ENCODE peak calls at places on chromosomes 3 and 15, in five cellular contexts. J is OCI-LY7, K is heart left ventricle, N is fibroblast of pulmonary artery, Z is AG09309. P is an unnamed sample.

GRCh38 chr3:100268156-100268555 is 7.4 kb downstream of the TBC1D23 start:
- DNase-seq in J (no peak), K (no peak), N (no peak), Z (no peak), P (no peak)

GRCh38 chr3:99246010-99246654 is 344.6 kb upstream of the DCBLD2 start:
- DNase-seq in J (no peak), K (no peak), N (peak), Z (no peak), P (peak)

GRCh38 chr3:143286392-143287010 is 166.9 kb downstream of the CHST2 start:
- DNase-seq in J (no peak), K (no peak), N (no peak), Z (no peak), P (no peak)

GRCh38 chr15:35379972-35380371 is 166.0 kb downstream of the DPH6 start:
- DNase-seq in J (no peak), K (no peak), N (no peak), Z (no peak), P (no peak)

GRCh38 chr3:71599416-71599815 is 15.9 kb upstream of the FOXP1 start:
- DNase-seq in J (no peak), K (no peak), N (no peak), Z (no peak), P (peak)

GRCh38 chr15:33067456-33067855 is 127.1 kb downstream of the FMN1 start:
- DNase-seq in J (no peak), K (no peak), N (peak), Z (peak), P (no peak)

GRCh38 chr15:89141885-89142284 is 53.6 kb downstream of the ABHD2 start:
- DNase-seq in J (no peak), K (no peak), N (no peak), Z (no peak), P (peak)

GRCh38 chr3:106036706-106037105 is 167.9 kb upstream of the CBLB start:
- DNase-seq in J (no peak), K (no peak), N (no peak), Z (no peak), P (no peak)

GRCh38 chr3:41519746-41520145 is 320.4 kb downstream of the CTNNB1 start:
- DNase-seq in J (no peak), K (no peak), N (no peak), Z (no peak), P (no peak)

GRCh38 chr3:43478380-43478779 is 143.4 kb downstream of the ANO10 start:
- DNase-seq in J (no peak), K (no peak), N (no peak), Z (no peak), P (no peak)

GRCh38 chr3:14884665-14885064 is 62.7 kb upstream of the NR2C2 start:
- DNase-seq in J (no peak), K (no peak), N (no peak), Z (no peak), P (no peak)

GRCh38 chr3:146044046-146044445 is 116.9 kb downstream of the PLOD2 start:
- DNase-seq in J (no peak), K (no peak), N (no peak), Z (no peak), P (peak)

GRCh38 chr3:139522421-139522820 is 17.1 kb downstream of the RBP1 start:
- DNase-seq in J (no peak), K (no peak), N (no peak), Z (no peak), P (no peak)

GRCh38 chr3:151553873-151554272 is 93.0 kb upstream of the IGSF10 start:
- DNase-seq in J (no peak), K (no peak), N (peak), Z (peak), P (peak)

GRCh38 chr15:35329993-35330695 is 215.8 kb downstream of the DPH6 start:
- DNase-seq in J (no peak), K (no peak), N (no peak), Z (no peak), P (no peak)

GRCh38 chr15:85479071-85479647 is 98.8 kb downstream of the AKAP13 start:
- DNase-seq in J (no peak), K (no peak), N (peak), Z (peak), P (peak)

GRCh38 chr3:105353485-105354161 is 13.1 kb upstream of the ALCAM start:
- DNase-seq in J (no peak), K (no peak), N (no peak), Z (no peak), P (peak)

GRCh38 chr3:172307143-172307560 is 141.1 kb downstream of the GHSR start:
- DNase-seq in J (no peak), K (no peak), N (peak), Z (no peak), P (peak)

GRCh38 chr3:171462224-171462623 is 2.0 kb upstream of the TNIK start:
- DNase-seq in J (no peak), K (no peak), N (no peak), Z (no peak), P (no peak)

GRCh38 chr3:195263193-195263924 is 7.6 kb downstream of the XXYLT1 start:
- DNase-seq in J (no peak), K (no peak), N (no peak), Z (no peak), P (peak)

DNA sequence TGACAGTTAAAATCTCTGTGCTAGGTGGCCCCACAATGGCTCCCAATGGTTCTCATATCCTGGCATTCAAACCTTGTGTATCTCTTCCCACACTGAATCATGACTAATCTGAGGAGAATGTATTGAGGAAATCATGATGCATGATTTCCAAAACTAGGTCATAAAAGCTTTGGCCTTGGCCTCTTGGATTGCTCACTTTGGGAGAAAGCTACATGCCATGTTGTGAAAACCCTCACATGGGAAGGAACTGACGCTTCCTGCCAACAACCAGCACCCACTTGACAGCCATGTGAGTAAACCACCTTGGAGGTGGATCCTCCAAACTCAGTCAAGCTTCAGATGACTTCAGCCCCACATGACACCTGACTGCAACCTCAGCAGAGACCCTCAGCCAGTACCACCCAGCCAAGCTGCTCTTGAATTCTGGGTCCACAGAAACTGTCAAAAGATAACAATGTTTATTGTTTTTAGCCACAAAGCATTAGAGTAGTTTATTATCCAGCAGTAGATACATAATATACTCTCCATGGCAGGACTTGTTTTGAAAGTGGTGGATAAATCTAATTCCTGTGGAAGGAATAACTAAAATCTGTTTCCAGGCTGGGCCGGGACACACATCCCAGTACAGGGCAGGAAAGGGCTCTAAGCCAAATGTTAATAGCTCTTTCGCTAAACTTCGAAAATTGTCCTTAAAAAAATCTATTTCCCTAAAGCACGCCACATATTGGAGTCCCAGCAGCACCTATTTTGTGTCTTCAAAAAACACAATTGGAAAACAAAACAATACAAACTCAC is 1.0 kb upstream of the ZNF620 start:
- DNase-seq in J (no peak), K (no peak), N (peak), Z (peak), P (peak)
- H3K4me3 ChIP-seq in J (no peak), K (peak), N (no peak), Z (no peak), P (no peak)

DNA sequence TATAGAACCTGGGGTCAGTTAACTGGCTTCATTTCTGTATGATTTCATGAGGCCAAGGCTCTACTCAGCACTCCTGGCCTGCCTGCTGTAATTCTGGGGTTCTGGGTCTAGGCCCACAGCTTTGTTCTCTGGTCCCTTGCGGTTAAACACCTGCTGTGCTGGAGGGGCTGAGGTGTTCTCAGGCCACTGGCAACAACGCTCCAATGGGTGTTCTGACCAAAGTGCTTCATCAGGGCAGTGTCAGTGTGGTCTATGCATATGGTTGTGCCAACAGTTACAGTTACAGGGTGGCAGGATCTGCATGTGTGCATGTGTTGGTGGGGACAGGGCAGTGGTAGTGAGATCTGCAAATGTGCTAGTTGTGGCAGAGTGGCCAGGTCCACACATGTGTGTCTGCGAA is 64.1 kb upstream of the GMNC start:
- DNase-seq in J (no peak), K (no peak), N (no peak), Z (no peak), P (no peak)
- TF ChIP-seq CTCF in J (no peak), K (no peak), N (no peak), Z (no peak), P (no peak)

DNA sequence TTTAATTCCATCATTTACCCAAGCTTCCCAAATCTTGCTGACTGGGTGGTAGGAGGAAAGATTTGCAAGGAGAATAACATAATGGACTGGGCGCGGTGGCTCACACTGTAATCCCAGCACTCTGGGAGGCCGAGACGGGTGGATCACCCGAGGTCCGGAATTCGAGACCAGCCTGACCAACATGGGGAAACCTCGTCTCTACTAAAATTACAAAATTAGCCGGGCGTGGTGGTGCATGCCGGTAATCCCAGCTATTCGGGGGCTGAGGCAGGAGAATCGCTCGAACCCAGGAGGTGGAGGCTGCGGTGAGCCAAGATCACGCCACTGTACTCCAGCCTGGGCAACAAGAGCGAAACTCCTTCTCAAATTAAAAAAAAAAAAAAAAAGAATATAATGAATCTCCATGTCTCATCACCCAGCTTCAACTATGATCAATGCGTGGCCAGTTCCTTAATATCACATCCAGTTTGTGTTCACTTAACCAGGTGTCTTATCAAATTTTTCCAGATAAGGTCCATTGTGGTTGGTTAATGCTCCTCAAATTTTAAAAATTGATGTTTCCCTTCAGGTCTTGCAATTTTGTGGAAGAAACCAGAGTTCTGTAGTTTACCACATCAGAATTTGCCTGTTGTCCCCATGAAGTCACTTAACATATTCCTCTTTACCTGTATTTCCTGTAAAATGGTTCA is 1.3 kb upstream of the ABCF3 start:
- DNase-seq in J (no peak), K (no peak), N (no peak), Z (no peak), P (no peak)
- H3K4me3 ChIP-seq in J (peak), K (no peak), N (no peak), Z (no peak), P (no peak)

DNA sequence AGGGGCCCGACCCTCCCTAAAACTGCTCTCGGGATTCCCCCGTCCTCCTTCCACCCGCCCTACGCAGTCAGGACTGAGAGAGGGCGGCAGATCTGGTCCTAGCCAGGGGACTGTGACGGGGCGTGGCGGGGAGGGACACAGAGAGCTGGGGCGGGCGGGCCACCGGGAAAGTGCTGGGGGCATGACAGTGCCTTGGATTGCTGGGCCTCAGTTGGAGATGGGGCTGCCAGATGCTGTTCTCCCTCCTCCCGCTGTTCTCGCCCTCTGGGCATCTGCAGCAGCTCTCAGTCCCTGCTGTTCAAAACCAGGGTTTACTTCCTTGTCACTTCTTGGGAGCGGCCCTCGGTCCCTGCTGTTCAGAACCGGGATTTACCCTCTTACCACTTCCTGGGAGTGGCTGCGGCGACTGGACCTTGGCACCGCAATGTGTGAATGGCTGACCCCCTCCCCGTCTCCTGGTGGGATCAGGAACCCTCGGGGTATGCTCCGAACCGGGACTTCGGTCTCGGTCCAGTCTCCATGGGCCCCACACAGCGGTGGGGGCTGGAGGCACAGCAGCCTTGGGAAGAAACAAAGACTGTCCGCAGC is 1.8 kb upstream of the RPP25 start:
- DNase-seq in J (no peak), K (peak), N (no peak), Z (no peak), P (peak)
- TF ChIP-seq CTCF in J (no peak), K (no peak), N (no peak), Z (peak), P (peak)

DNA sequence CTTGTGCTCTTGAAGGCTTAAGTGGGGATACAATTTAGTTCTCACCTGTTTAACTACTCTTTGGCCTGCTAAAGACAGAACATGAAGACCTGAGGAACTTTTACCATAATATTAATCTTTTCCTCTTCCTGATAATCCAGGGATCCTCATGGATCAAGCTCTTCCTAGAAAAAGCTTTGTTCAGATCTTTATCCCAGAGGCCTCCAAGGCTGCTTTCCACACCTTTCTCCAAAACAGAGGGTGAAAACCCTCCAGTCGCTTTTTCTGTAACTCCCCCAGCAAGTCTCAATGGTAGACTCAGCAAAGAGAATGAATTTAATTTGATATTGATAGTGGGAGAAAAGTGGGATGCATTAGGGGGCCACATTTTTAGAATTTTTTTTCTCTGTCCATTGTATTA is 203.6 kb downstream of the CGGBP1 start:
- DNase-seq in J (no peak), K (no peak), N (no peak), Z (no peak), P (no peak)
- H3K4me3 ChIP-seq in J (no peak), K (no peak), N (no peak), Z (no peak), P (no peak)

GRCh38 chr3:4279706-4280105 is 23.5 kb upstream of the SETMAR start:
- DNase-seq in J (no peak), K (no peak), N (no peak), Z (no peak), P (no peak)
- TF ChIP-seq CTCF in J (no peak), K (no peak), N (no peak), Z (no peak), P (no peak)

P was measured in cardiac fibroblast.